ENCODE peak calls at places on chromosomes 16 and 17, in five cellular contexts. J, L, B, Y and D are unnamed samples.

GRCh38 chr17:2468270-2468669 is 43.4 kb downstream of the METTL16 start:
- DNase-seq in J (no peak), B (no peak), Y (peak), L (no peak), D (no peak)

GRCh38 chr17:19346351-19347255 is 15.9 kb downstream of the B9D1 start:
- DNase-seq in L (no peak), Y (peak), J (no peak), B (peak), D (peak)

GRCh38 chr17:31596382-31597323 is 205.2 kb downstream of the RAB11FIP4 start:
- DNase-seq in J (peak), Y (peak), B (peak), L (no peak), D (peak)

GRCh38 chr17:77088455-77089117 is 52.2 kb upstream of the SEC14L1 start:
- DNase-seq in Y (peak), L (peak), J (peak), B (peak), D (peak)

GRCh38 chr17:45230787-45231480 is 9.2 kb downstream of the FMNL1 start:
- DNase-seq in B (peak), Y (peak), J (no peak), L (no peak), D (no peak)

GRCh38 chr17:81116704-81117103 is 48.6 kb upstream of the PVALEF start:
- DNase-seq in B (no peak), J (no peak), Y (no peak), L (no peak), D (no peak)

GRCh38 chr17:6027342-6028024 is 42.7 kb upstream of the WSCD1 start:
- DNase-seq in B (no peak), Y (no peak), J (no peak), L (no peak), D (peak)

GRCh38 chr17:22310717-22311686 is 618.7 kb downstream of the KCNJ18 start:
- DNase-seq in L (peak), J (peak), Y (no peak), B (no peak), D (peak)

GRCh38 chr16:3317315-3317999 is 12.2 kb downstream of the ZNF75A start:
- DNase-seq in Y (peak), L (no peak), J (no peak), B (no peak), D (no peak)

GRCh38 chr17:3532859-3533142 is 24.8 kb downstream of the TRPV3 start:
- DNase-seq in Y (no peak), B (no peak), L (no peak), J (no peak), D (no peak)

GRCh38 chr17:38434178-38434665 is 6.0 kb downstream of the ARHGAP23 start:
- DNase-seq in L (no peak), B (no peak), Y (no peak), J (no peak), D (no peak)

GRCh38 chr17:73089918-73090317 is 2.6 kb downstream of the SLC39A11 start:
- DNase-seq in J (no peak), L (no peak), B (no peak), Y (no peak), D (no peak)

GRCh38 chr17:57747221-57748017 is 2.3 kb upstream of the CCDC182 start:
- DNase-seq in Y (peak), L (peak), B (no peak), J (peak), D (peak)

GRCh38 chr16:79644977-79645667 is 44.6 kb upstream of the MAF start:
- DNase-seq in J (no peak), L (no peak), B (no peak), Y (no peak), D (no peak)

GRCh38 chr17:41287050-41287449 is 11.6 kb downstream of the KRTAP9-7 start:
- DNase-seq in J (no peak), Y (no peak), L (no peak), B (no peak), D (no peak)

GRCh38 chr16:46768809-46769208 is 20.7 kb upstream of the MYLK3 start:
- DNase-seq in J (no peak), Y (no peak), L (no peak), B (no peak), D (no peak)

GRCh38 chr16:65023802-65024201 is 98.1 kb downstream of the CDH11 start:
- DNase-seq in B (no peak), J (no peak), Y (no peak), L (no peak), D (no peak)

GRCh38 chr17:39235555-39236221 is 9.9 kb upstream of the STAC2 start:
- DNase-seq in J (peak), Y (peak), B (peak), L (peak), D (peak)

GRCh38 chr16:55842369-55843104 is 9.6 kb upstream of the CES1 start:
- DNase-seq in Y (peak), J (peak), L (peak), B (no peak), D (peak)

GRCh38 chr16:85210423-85211169 is 98.3 kb upstream of the CIBAR2 start:
- DNase-seq in J (no peak), B (no peak), Y (peak), L (no peak), D (no peak)

GRCh38 chr16:77788196-77789084 is at the start of gene VAT1L:
- DNase-seq in B (peak), L (no peak), Y (peak), J (peak), D (peak)

GRCh38 chr16:83689385-83689831 is 118.4 kb upstream of the HSBP1 start:
- DNase-seq in B (no peak), J (no peak), Y (peak), L (no peak), D (no peak)

GRCh38 chr16:57826706-57827625 is 24.7 kb upstream of the KIFC3 start:
- DNase-seq in Y (peak), B (no peak), L (no peak), J (no peak), D (peak)

GRCh38 chr16:46974352-46974751 is 878 bp upstream of the DNAJA2 start:
- DNase-seq in J (peak), L (no peak), Y (peak), B (no peak), D (peak)

GRCh38 chr16:3113765-3114479 is 1.5 kb downstream of the ZNF205 start:
- DNase-seq in B (no peak), Y (peak), J (no peak), L (no peak), D (no peak)

DNA sequence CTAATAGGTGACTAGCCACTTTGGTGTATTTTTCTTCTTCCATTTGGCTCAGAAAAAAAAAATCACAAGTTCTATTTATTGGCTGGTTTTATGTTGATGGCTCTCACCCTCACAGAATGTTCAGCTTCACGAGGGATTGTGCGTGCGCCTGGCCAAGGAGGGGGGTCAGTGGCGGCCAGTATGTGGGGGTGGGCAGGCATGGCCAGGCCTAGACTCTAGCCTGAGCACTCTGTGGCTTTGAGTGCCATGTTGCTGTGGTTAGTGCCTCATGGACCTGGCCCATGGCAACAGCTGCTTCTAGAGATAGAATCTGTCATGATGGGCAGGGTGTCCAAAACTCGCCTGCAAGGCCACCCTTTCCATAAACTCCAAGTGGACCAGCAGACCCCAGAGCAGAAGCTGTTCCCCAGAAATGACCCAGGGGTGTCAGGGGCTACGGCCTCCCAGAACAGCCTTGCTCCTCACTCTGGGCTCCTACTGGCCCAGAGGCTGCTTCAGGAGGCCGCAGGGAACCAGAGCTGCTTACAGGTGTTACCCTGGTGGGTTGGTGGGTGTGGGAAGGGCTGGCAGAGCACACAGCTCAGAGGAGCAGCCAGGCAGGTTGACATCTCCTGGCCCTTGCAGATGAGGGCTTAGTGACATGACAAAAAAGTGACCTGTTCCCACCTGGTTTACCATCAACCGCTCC is 124.9 kb downstream of the SOCS1 start:
- DNase-seq in Y (no peak), J (no peak), B (no peak), L (no peak), D (no peak)
- H3K27ac ChIP-seq in Y (no peak), J (no peak), B (no peak), L (no peak), D (no peak)

GRCh38 chr16:75452464-75453190 is 11.9 kb downstream of the TMEM170A start:
- DNase-seq in L (no peak), B (no peak), Y (no peak), J (no peak), D (no peak)
- H3K27ac ChIP-seq in L (no peak), B (no peak), Y (no peak), J (no peak), D (no peak)

DNA sequence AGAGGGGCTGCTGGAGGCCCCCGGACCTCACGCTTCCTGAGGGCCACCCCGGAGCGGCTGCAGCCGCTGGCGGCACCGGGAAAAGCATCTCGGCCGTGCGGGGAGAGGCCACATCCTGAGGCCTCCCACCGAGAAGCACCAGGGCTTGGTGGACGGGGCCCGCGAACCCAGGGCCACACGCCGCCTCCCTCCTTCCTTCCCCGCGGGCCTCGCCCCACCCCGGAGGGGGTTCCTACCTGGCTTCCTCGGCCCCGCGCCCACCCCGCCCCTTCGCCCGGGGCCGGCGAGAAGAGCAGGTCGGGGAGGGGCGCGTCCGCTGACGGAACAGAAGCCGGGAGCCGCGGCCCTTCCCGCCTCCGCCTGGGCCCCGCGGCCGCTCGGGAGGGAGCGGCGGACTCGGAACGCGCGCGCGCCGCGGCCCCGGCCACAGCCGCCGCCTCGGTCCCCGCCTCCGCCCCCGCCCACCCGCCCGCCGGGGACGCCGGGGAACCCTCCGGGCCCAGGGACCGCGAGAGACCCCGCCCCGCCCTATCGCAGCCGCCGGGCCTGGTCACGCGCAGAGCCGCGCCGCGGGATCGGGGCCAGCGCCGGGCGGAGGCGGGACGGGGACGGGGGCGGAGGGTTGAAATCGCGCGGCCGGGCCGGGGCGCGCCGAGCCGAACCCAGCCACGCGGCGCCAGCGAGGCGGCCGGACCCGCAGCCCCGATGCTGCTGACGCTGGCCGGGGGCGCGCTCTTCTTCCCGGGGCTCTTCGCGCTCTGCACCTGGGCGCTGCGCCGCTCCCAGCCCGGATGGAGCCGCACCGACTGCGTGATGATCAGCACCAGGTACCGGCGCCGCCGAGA is at the start of gene TLCD3A:
- DNase-seq in Y (peak), B (peak), L (no peak), J (peak), D (peak)
- H3K27ac ChIP-seq in Y (peak), B (no peak), L (no peak), J (no peak), D (peak)

GRCh38 chr17:67482784-67483183 is 105.7 kb downstream of the PITPNC1 start:
- DNase-seq in Y (no peak), L (no peak), J (no peak), B (no peak), D (no peak)

GRCh38 chr17:67484261-67484660 is 107.2 kb downstream of the PITPNC1 start:
- DNase-seq in J (no peak), Y (no peak), B (no peak), L (no peak), D (no peak)

GRCh38 chr17:67479119-67479517 is 102.0 kb downstream of the PITPNC1 start:
- DNase-seq in Y (no peak), J (no peak), B (peak), L (no peak), D (no peak)

GRCh38 chr17:67478266-67479118 is 101.4 kb downstream of the PITPNC1 start:
- DNase-seq in Y (no peak), B (peak), L (no peak), J (no peak), D (no peak)

GRCh38 chr17:67481808-67482207 is 104.7 kb downstream of the PITPNC1 start:
- DNase-seq in J (no peak), L (no peak), Y (peak), B (no peak), D (no peak)
- H3K27ac ChIP-seq in J (no peak), L (no peak), Y (peak), B (no peak), D (no peak)

GRCh38 chr16:10608687-10609409 is 28.4 kb upstream of the EMP2 start:
- DNase-seq in J (no peak), L (no peak), B (no peak), Y (peak), D (no peak)

GRCh38 chr16:10606607-10607006 is 26.2 kb upstream of the EMP2 start:
- DNase-seq in B (no peak), L (no peak), J (no peak), Y (no peak), D (no peak)

GRCh38 chr16:10609410-10609774 is 29.0 kb upstream of the EMP2 start:
- DNase-seq in Y (peak), J (no peak), L (no peak), B (no peak), D (no peak)

GRCh38 chr16:10607157-10607556 is 26.8 kb upstream of the EMP2 start:
- DNase-seq in L (no peak), B (no peak), Y (no peak), J (no peak), D (no peak)

DNA sequence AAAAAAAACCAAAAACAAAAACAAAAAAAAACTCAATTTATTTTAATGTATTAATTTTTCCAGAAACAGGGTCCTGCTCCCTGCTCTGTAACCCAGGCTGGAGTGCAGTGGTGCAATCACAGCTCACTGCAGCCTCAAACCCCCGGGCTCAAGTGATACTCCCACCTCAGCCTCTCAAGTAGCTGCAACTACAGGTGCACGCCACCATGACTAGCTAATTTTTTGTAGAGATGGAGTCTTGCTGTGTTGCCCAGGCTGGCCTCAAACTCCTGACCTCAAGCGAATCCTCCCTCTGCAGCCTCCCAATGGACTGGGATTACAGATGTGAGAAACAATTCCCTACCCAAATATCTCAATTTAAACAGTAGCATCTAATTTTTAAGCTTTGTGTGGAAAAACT is 25.2 kb upstream of the EMP2 start:
- DNase-seq in J (no peak), Y (no peak), L (no peak), B (no peak), D (no peak)
- H3K27ac ChIP-seq in J (no peak), Y (no peak), L (no peak), B (no peak), D (no peak)

GRCh38 chr17:7261377-7262191 is 694 bp downstream of the CLDN7 start:
- DNase-seq in Y (peak), L (no peak), B (no peak), J (no peak), D (no peak)

GRCh38 chr17:7262192-7263070 is at the start of gene CLDN7:
- DNase-seq in B (peak), J (no peak), Y (no peak), L (no peak), D (no peak)

GRCh38 chr17:7263801-7264078 is 1.5 kb upstream of the CLDN7 start:
- DNase-seq in B (no peak), Y (no peak), L (no peak), J (no peak), D (no peak)

GRCh38 chr17:7260601-7261376 is 1.5 kb downstream of the CLDN7 start:
- DNase-seq in B (peak), L (no peak), J (no peak), Y (peak), D (no peak)

DNA sequence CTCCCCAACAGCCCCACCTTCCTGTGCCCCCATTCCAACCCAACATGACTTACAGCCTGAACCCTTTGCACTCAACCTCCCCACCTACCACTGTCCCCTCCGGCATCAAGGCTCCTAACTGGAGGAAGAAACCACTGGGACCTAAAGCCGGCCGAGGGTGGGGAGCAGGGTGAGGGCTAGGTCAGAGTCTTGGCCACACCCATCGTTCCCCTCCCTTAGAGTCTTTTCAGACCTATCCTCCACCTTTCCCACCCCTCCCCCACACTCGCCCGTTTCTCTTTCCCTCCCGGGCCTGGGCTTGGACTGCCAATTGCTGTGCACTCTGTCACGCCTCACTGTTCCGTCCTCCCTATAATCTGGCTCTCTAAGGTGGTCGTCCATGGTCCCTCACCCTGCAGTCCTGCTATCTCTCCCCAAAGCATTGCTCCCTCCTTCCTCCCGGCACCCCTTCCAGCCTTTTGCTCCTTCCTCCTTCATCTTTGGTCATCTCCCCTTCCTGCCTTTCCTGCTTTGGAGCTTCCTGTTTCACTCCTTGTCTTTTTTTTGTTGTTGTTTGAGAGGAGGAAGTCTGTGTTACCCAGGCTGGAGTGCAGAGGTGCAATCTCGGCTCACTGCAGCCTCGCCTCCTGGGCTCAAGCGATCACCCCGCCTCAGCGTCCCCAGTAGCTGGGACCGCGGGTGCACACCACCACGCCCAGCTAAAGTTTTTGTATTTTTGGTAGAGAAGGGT is 958 bp upstream of the CLDN7 start:
- DNase-seq in L (no peak), Y (no peak), B (peak), J (no peak), D (no peak)
- H3K27ac ChIP-seq in L (no peak), Y (no peak), B (peak), J (no peak), D (no peak)

GRCh38 chr16:2026461-2027023 is at the start of gene NHERF2:
- DNase-seq in J (peak), Y (peak), B (no peak), L (no peak), D (no peak)

GRCh38 chr16:2024026-2024425 is 2.7 kb upstream of the NHERF2 start:
- DNase-seq in B (no peak), Y (no peak), L (no peak), J (no peak), D (no peak)

GRCh38 chr16:2027024-2028010 is 615 bp downstream of the NHERF2 start:
- DNase-seq in L (no peak), J (peak), Y (peak), B (no peak), D (no peak)

GRCh38 chr16:2025251-2025650 is 1.5 kb upstream of the NHERF2 start:
- DNase-seq in Y (no peak), L (no peak), B (no peak), J (no peak), D (no peak)

GRCh38 chr16:2025878-2026460 is 733 bp upstream of the NHERF2 start:
- DNase-seq in B (no peak), J (peak), L (no peak), Y (no peak), D (no peak)
- H3K27ac ChIP-seq in B (no peak), J (no peak), L (no peak), Y (no peak), D (no peak)